ENCODE peak calls at places on chromosomes 16 and 17, in six cellular contexts. One of them, this sample, is unnamed.

GRCh38 chr17:67044016-67044772 is at the start of gene CACNG1:
- ATAC-seq in stimulated activated naive CD8-positive, alpha-beta T cell treated with anti-CD3 and anti-CD28 coated beads, Interleukin-15, amount 100 ng/mL, for 72 hours: no peak
- ATAC-seq in HCT116: no peak
- ATAC-seq in central memory CD8-positive, alpha-beta T cell: no peak
- ATAC-seq in natural killer cell: no peak
- ATAC-seq in PC-3: no peak
- ATAC-seq in this sample: no peak

GRCh38 chr16:82699711-82700495 is 73.1 kb downstream of the CDH13 start:
- ATAC-seq in stimulated activated naive CD8-positive, alpha-beta T cell treated with anti-CD3 and anti-CD28 coated beads, Interleukin-15, amount 100 ng/mL, for 72 hours: no peak
- ATAC-seq in HCT116: no peak
- ATAC-seq in central memory CD8-positive, alpha-beta T cell: no peak
- ATAC-seq in natural killer cell: no peak
- ATAC-seq in PC-3: no peak
- ATAC-seq in this sample: peak

GRCh38 chr16:21071741-21072140 is 78.9 kb downstream of the DNAH3 start:
- ATAC-seq in stimulated activated naive CD8-positive, alpha-beta T cell treated with anti-CD3 and anti-CD28 coated beads, Interleukin-15, amount 100 ng/mL, for 72 hours: no peak
- ATAC-seq in HCT116: no peak
- ATAC-seq in central memory CD8-positive, alpha-beta T cell: no peak
- ATAC-seq in natural killer cell: no peak
- ATAC-seq in PC-3: no peak
- ATAC-seq in this sample: no peak

GRCh38 chr16:73177896-73178295 is 130.0 kb upstream of the ZFHX3 start:
- ATAC-seq in stimulated activated naive CD8-positive, alpha-beta T cell treated with anti-CD3 and anti-CD28 coated beads, Interleukin-15, amount 100 ng/mL, for 72 hours: no peak
- ATAC-seq in HCT116: no peak
- ATAC-seq in central memory CD8-positive, alpha-beta T cell: no peak
- ATAC-seq in natural killer cell: no peak
- ATAC-seq in PC-3: no peak
- ATAC-seq in this sample: no peak

GRCh38 chr16:70520612-70521297 is 2.6 kb downstream of the COG4 start:
- ATAC-seq in stimulated activated naive CD8-positive, alpha-beta T cell treated with anti-CD3 and anti-CD28 coated beads, Interleukin-15, amount 100 ng/mL, for 72 hours: peak
- ATAC-seq in HCT116: no peak
- ATAC-seq in central memory CD8-positive, alpha-beta T cell: peak
- ATAC-seq in natural killer cell: peak
- ATAC-seq in PC-3: peak
- ATAC-seq in this sample: no peak

GRCh38 chr16:47320546-47321315 is 140.1 kb downstream of the ITFG1 start:
- ATAC-seq in stimulated activated naive CD8-positive, alpha-beta T cell treated with anti-CD3 and anti-CD28 coated beads, Interleukin-15, amount 100 ng/mL, for 72 hours: no peak
- ATAC-seq in HCT116: no peak
- ATAC-seq in central memory CD8-positive, alpha-beta T cell: no peak
- ATAC-seq in natural killer cell: no peak
- ATAC-seq in PC-3: no peak
- ATAC-seq in this sample: no peak

GRCh38 chr16:30131869-30132475 is 9.0 kb upstream of the MAPK3 start:
- ATAC-seq in stimulated activated naive CD8-positive, alpha-beta T cell treated with anti-CD3 and anti-CD28 coated beads, Interleukin-15, amount 100 ng/mL, for 72 hours: no peak
- ATAC-seq in HCT116: no peak
- ATAC-seq in central memory CD8-positive, alpha-beta T cell: no peak
- ATAC-seq in natural killer cell: no peak
- ATAC-seq in PC-3: no peak
- ATAC-seq in this sample: no peak

GRCh38 chr17:67244621-67245072 is 349 bp downstream of the HELZ start:
- ATAC-seq in stimulated activated naive CD8-positive, alpha-beta T cell treated with anti-CD3 and anti-CD28 coated beads, Interleukin-15, amount 100 ng/mL, for 72 hours: peak
- ATAC-seq in HCT116: peak
- ATAC-seq in central memory CD8-positive, alpha-beta T cell: no peak
- ATAC-seq in natural killer cell: peak
- ATAC-seq in PC-3: peak
- ATAC-seq in this sample: no peak

GRCh38 chr17:65531508-65532431 is 29.7 kb downstream of the AXIN2 start:
- ATAC-seq in stimulated activated naive CD8-positive, alpha-beta T cell treated with anti-CD3 and anti-CD28 coated beads, Interleukin-15, amount 100 ng/mL, for 72 hours: no peak
- ATAC-seq in HCT116: peak
- ATAC-seq in central memory CD8-positive, alpha-beta T cell: no peak
- ATAC-seq in natural killer cell: no peak
- ATAC-seq in PC-3: no peak
- ATAC-seq in this sample: peak

GRCh38 chr16:57314161-57314785 is 29.8 kb upstream of the PLLP start:
- ATAC-seq in stimulated activated naive CD8-positive, alpha-beta T cell treated with anti-CD3 and anti-CD28 coated beads, Interleukin-15, amount 100 ng/mL, for 72 hours: peak
- ATAC-seq in HCT116: no peak
- ATAC-seq in central memory CD8-positive, alpha-beta T cell: no peak
- ATAC-seq in natural killer cell: no peak
- ATAC-seq in PC-3: no peak
- ATAC-seq in this sample: no peak

GRCh38 chr17:67542219-67543114 is 165.4 kb downstream of the PITPNC1 start:
- ATAC-seq in stimulated activated naive CD8-positive, alpha-beta T cell treated with anti-CD3 and anti-CD28 coated beads, Interleukin-15, amount 100 ng/mL, for 72 hours: no peak
- ATAC-seq in HCT116: no peak
- ATAC-seq in central memory CD8-positive, alpha-beta T cell: no peak
- ATAC-seq in natural killer cell: no peak
- ATAC-seq in PC-3: no peak
- ATAC-seq in this sample: peak

GRCh38 chr17:75456417-75457046 is at the start of gene TMEM94:
- ATAC-seq in stimulated activated naive CD8-positive, alpha-beta T cell treated with anti-CD3 and anti-CD28 coated beads, Interleukin-15, amount 100 ng/mL, for 72 hours: peak
- ATAC-seq in HCT116: peak
- ATAC-seq in central memory CD8-positive, alpha-beta T cell: peak
- ATAC-seq in natural killer cell: peak
- ATAC-seq in PC-3: peak
- ATAC-seq in this sample: peak

GRCh38 chr17:78343099-78343432 is 16.8 kb downstream of the SOCS3 start:
- ATAC-seq in stimulated activated naive CD8-positive, alpha-beta T cell treated with anti-CD3 and anti-CD28 coated beads, Interleukin-15, amount 100 ng/mL, for 72 hours: peak
- ATAC-seq in HCT116: peak
- ATAC-seq in central memory CD8-positive, alpha-beta T cell: peak
- ATAC-seq in natural killer cell: peak
- ATAC-seq in PC-3: peak
- ATAC-seq in this sample: peak

GRCh38 chr16:86029131-86029741 is 130.3 kb downstream of the IRF8 start:
- ATAC-seq in stimulated activated naive CD8-positive, alpha-beta T cell treated with anti-CD3 and anti-CD28 coated beads, Interleukin-15, amount 100 ng/mL, for 72 hours: no peak
- ATAC-seq in HCT116: no peak
- ATAC-seq in central memory CD8-positive, alpha-beta T cell: no peak
- ATAC-seq in natural killer cell: no peak
- ATAC-seq in PC-3: no peak
- ATAC-seq in this sample: no peak